ENCODE peak calls at places on chromosomes 12 and 14, in seven cellular contexts. B, G, Q, W, H, V and J are unnamed samples.

GRCh38 chr14:68482018-68482417 is 310.8 kb downstream of the ZFP36L1 start:
- DNase-seq in B (no peak), W (no peak), G (no peak), Q (no peak), H (no peak), V (no peak), J (no peak)

GRCh38 chr12:114447799-114448617 is 42.1 kb upstream of the TBX5 start:
- DNase-seq in H (no peak), V (no peak), G (no peak), B (no peak), Q (no peak), W (no peak), J (no peak)

GRCh38 chr14:87133073-87133815 is 859.7 kb downstream of the GALC start:
- DNase-seq in B (no peak), W (no peak), H (no peak), V (no peak), Q (no peak), G (no peak), J (no peak)

GRCh38 chr14:22333408-22334274 is 255.4 kb downstream of the DAD1 start:
- DNase-seq in H (peak), V (peak), B (no peak), G (no peak), Q (peak), W (peak), J (no peak)

GRCh38 chr12:15045451-15045850 is 72.6 kb downstream of the PDE6H start:
- DNase-seq in B (no peak), H (no peak), V (no peak), G (no peak), W (no peak), Q (no peak), J (no peak)

GRCh38 chr12:29053567-29053966 is 95.5 kb upstream of the FAR2 start:
- DNase-seq in B (no peak), H (no peak), V (no peak), Q (peak), W (no peak), G (no peak), J (no peak)

GRCh38 chr14:48936352-48936751 is 649.8 kb downstream of the RPS29 start:
- DNase-seq in H (peak), Q (no peak), B (no peak), W (no peak), G (no peak), V (no peak), J (no peak)

GRCh38 chr12:89073027-89073398 is 279.3 kb downstream of the DUSP6 start:
- DNase-seq in H (peak), W (no peak), G (no peak), Q (no peak), B (no peak), V (no peak), J (no peak)

GRCh38 chr14:52279405-52279804 is 11.9 kb downstream of the PTGDR start:
- DNase-seq in W (no peak), H (no peak), G (no peak), Q (peak), B (no peak), V (no peak), J (no peak)

GRCh38 chr14:89307409-89307808 is 109.6 kb downstream of the FOXN3 start:
- DNase-seq in V (no peak), H (no peak), Q (no peak), B (no peak), W (no peak), G (no peak), J (no peak)

GRCh38 chr14:52313493-52313881 is 625 bp upstream of the PTGER2 start:
- DNase-seq in B (no peak), Q (no peak), G (no peak), W (no peak), V (peak), H (peak), J (no peak)

GRCh38 chr12:65229441-65229840 is 49.0 kb upstream of the MSRB3 start:
- DNase-seq in W (no peak), Q (no peak), B (no peak), G (no peak), H (peak), V (no peak), J (no peak)

GRCh38 chr12:128076188-128076587 is 190.8 kb upstream of the TMEM132C start:
- DNase-seq in V (no peak), Q (no peak), H (no peak), W (no peak), B (no peak), G (no peak), J (no peak)

GRCh38 chr14:72617391-72618011 is 276.4 kb downstream of the DPF3 start:
- DNase-seq in V (peak), B (no peak), G (no peak), W (no peak), H (peak), Q (no peak), J (peak)

GRCh38 chr14:80618751-80619329 is 322.7 kb downstream of the CEP128 start:
- DNase-seq in B (no peak), H (no peak), W (no peak), G (no peak), Q (no peak), V (no peak), J (no peak)

GRCh38 chr12:122336015-122336946 is 70.0 kb upstream of the VPS33A start:
- DNase-seq in G (no peak), V (peak), Q (peak), W (peak), H (peak), B (no peak), J (peak)

GRCh38 chr12:106645465-106646330 is 62.9 kb downstream of the RFX4 start:
- DNase-seq in H (no peak), W (no peak), V (no peak), G (no peak), B (no peak), Q (no peak), J (no peak)

GRCh38 chr12:72098622-72099021 is 160.0 kb downstream of the TPH2 start:
- DNase-seq in Q (no peak), G (no peak), W (no peak), H (no peak), V (no peak), B (no peak), J (no peak)

GRCh38 chr12:94080684-94081009 is 67.7 kb upstream of the PLXNC1 start:
- DNase-seq in W (no peak), G (no peak), H (no peak), Q (no peak), V (no peak), B (no peak), J (no peak)

GRCh38 chr12:55932546-55932919 is 1.6 kb downstream of the DGKA start:
- DNase-seq in B (no peak), W (no peak), H (peak), Q (no peak), G (no peak), V (no peak), J (no peak)

GRCh38 chr12:54126696-54127537 is 61.9 kb downstream of the SMUG1 start:
- DNase-seq in H (no peak), B (no peak), W (no peak), V (peak), Q (no peak), G (no peak), J (no peak)

GRCh38 chr12:24909667-24910066 is 39.2 kb downstream of the BCAT1 start:
- DNase-seq in W (no peak), H (peak), V (no peak), G (no peak), B (no peak), Q (peak), J (no peak)

GRCh38 chr12:269216-269615 is 6.6 kb upstream of the SLC6A13 start:
- DNase-seq in Q (no peak), G (no peak), V (no peak), W (no peak), H (no peak), B (no peak), J (no peak)

GRCh38 chr12:89649820-89650219 is 58.8 kb downstream of the ATP2B1 start:
- DNase-seq in H (no peak), V (no peak), G (no peak), W (no peak), B (no peak), Q (no peak), J (no peak)

GRCh38 chr12:1797011-1797901 is 23.1 kb upstream of the LRTM2 start:
- DNase-seq in B (no peak), Q (no peak), G (no peak), W (no peak), V (peak), H (no peak), J (no peak)

GRCh38 chr14:36659822-36660735 is 1.6 kb upstream of the PAX9 start:
- DNase-seq in G (no peak), V (peak), H (no peak), B (no peak), W (no peak), Q (no peak), J (no peak)

GRCh38 chr14:36658091-36659009 is 3.3 kb upstream of the PAX9 start:
- DNase-seq in G (no peak), W (no peak), Q (no peak), B (no peak), V (peak), H (no peak), J (no peak)

GRCh38 chr14:36660736-36661505 is 739 bp upstream of the PAX9 start:
- DNase-seq in B (no peak), G (no peak), H (no peak), W (no peak), V (peak), Q (no peak), J (no peak)

GRCh38 chr14:36657409-36658090 is 4.1 kb upstream of the PAX9 start:
- DNase-seq in B (no peak), V (peak), G (no peak), Q (no peak), H (no peak), W (no peak), J (no peak)

DNA sequence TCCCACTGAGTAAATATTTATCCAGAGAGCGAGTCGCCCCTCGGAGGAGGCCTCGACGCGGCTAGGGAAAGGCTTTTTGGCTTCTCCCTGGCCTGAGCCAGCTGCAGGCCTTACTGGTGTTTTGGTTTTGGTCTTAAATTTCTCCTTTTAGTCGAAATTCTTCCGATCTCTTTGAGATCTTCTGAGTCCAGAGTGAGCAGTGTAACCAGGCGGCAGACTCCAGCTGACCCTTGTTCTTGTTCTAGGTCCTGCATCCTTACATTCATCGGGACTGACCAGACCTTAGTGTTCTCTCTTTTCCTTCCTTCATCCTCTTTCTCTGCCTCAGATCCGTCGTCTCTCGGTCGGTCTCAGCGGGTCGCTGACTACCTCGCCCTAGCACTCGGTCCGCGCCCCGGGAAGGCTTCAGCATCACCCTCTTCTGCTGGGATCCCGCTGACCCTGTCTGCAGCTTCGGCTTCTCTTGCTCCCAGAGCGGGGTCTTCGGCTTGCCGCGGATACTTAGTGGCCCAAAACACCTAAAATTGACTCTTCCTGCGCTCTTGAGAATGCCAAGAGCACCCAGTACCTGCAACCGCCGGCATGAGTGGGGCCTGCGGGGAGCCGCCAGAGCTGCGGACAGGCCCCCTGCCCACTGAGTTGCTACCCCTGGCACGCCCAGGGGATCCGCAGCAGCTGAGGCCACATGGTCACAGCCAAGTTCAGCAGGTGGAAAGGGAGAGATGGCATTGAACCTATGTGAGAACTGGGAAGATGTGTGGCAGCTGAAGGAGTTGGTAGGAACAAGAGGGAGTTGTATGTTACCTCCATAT is 2.4 kb upstream of the PAX9 start:
- DNase-seq in W (no peak), H (no peak), G (no peak), B (no peak), Q (no peak), V (no peak), J (no peak)
- TF ChIP-seq EZH2 in W (no peak), H (no peak), G (no peak), B (peak), Q (no peak), V (peak), J (no peak)

GRCh38 chr12:39441189-39441962 is 1.5 kb downstream of the KIF21A start:
- DNase-seq in G (no peak), B (no peak), Q (no peak), W (no peak), V (no peak), H (no peak), J (no peak)

GRCh38 chr12:39442895-39443703 is at the start of gene KIF21A:
- DNase-seq in W (peak), V (peak), H (peak), B (peak), G (peak), Q (peak), J (no peak)

GRCh38 chr12:39443704-39444234 is 849 bp upstream of the KIF21A start:
- DNase-seq in G (no peak), H (no peak), Q (no peak), V (no peak), B (no peak), W (no peak), J (no peak)

GRCh38 chr12:39440781-39441180 is 2.1 kb downstream of the KIF21A start:
- DNase-seq in W (no peak), G (no peak), H (no peak), V (no peak), Q (peak), B (no peak), J (no peak)

DNA sequence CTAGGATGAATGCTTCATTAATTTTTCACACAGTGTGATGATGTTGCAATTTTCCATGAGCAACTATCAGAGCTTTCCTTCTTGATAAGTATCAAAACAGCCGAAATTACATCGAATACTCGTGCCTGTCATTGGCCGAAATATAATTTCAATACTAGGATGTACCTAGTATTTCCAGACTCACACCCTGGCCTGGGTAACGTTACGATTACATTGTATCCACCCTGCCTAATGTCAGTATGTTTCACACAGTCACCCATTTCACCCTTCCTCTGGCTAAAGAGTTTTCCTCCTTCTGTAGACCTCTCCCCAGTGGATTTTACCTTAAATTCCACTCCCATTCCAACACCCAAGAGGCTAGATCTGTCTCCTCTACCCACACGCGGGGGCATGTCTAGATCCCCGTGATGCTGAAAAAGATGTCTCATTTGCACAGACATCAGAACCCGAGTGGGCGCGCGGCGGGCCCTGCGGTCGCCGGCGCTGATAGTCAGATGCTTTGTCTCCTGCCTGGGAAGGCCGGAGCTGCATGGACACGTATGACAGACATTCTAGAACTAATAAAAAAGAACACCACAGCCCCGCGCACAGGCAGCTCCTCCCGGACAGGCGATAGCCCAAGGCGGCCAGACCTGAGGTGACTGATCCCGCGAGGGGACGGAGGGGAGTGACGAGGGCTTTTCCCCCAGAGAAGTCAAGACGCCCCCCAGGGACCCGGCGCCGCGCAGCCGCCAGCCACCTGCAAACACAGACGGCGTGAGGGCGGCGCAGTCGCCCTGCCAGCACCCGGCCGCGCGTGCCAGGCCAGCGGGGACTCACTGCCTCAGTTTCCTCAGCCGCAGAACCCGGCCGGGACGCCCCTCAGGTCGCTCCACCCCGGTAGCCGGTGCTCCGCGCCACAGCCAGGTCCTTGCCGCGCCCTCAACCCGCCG is 691 bp downstream of the KIF21A start:
- DNase-seq in V (peak), H (peak), B (no peak), Q (peak), W (no peak), G (no peak), J (no peak)
- TF ChIP-seq POLR2AphosphoS5 in V (no peak), H (no peak), B (no peak), Q (peak), W (no peak), G (no peak), J (no peak)

GRCh38 chr12:6478406-6478805 is 7.9 kb upstream of the VAMP1 start:
- DNase-seq in V (no peak), H (no peak), W (no peak), Q (no peak), B (no peak), G (no peak), J (no peak)
- TF ChIP-seq EZH2 in V (no peak), H (no peak), W (no peak), Q (no peak), B (no peak), G (no peak), J (no peak)

GRCh38 chr12:38905480-38906351 is at the start of gene CPNE8:
- DNase-seq in Q (peak), V (peak), G (peak), B (no peak), H (peak), W (peak), J (no peak)

GRCh38 chr12:38903596-38903995 is 1.8 kb downstream of the CPNE8 start:
- DNase-seq in V (no peak), W (no peak), B (no peak), H (peak), G (no peak), Q (peak), J (no peak)

GRCh38 chr12:38906482-38907170 is 1.2 kb upstream of the CPNE8 start:
- DNase-seq in W (peak), V (peak), H (peak), B (peak), G (peak), Q (peak), J (peak)

GRCh38 chr12:38907171-38907923 is 2.0 kb upstream of the CPNE8 start:
- DNase-seq in W (no peak), Q (no peak), H (no peak), V (no peak), G (no peak), B (no peak), J (no peak)

DNA sequence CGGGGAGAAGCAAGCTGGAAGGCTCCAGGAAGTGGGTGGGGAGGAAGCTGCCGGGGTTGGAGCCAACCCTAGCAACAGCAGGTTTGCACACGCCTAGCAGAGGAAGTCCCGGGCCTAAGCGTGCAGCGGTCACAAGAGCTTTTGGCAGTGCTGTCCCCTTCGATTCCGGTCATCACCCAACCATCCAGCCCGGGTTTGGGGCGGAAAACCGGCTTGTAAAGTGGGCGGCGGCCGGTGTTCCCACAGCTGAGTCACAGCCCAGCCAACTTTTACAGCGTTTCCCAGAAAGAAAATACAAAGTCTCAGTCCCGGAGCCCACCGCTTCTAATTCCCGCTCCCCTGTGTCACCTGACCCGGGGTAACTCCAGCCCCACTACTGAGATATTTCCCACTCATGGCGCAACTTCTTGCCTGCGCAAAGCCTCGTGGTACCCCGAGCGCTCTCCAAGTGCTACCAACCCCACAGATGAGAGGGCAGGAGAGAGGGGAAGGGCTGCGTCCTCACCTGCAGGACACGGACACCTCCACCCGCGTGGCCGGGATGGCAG is 385 bp downstream of the CPNE8 start:
- DNase-seq in G (peak), V (peak), W (peak), Q (peak), B (no peak), H (peak), J (no peak)
- TF ChIP-seq POLR2AphosphoS5 in G (peak), V (peak), W (peak), Q (no peak), B (no peak), H (peak), J (no peak)

GRCh38 chr14:37819155-37820015 is 224.0 kb downstream of the TTC6 start:
- DNase-seq in Q (no peak), V (peak), W (no peak), B (no peak), G (no peak), H (no peak), J (no peak)
- TF ChIP-seq EZH2 in Q (no peak), V (no peak), W (no peak), B (no peak), G (no peak), H (no peak), J (no peak)

GRCh38 chr12:52947738-52948423 is 1.0 kb upstream of the KRT18 start:
- DNase-seq in Q (no peak), V (peak), H (no peak), W (no peak), G (no peak), B (no peak), J (no peak)
- TF ChIP-seq POLR2AphosphoS5 in Q (no peak), V (peak), H (no peak), W (no peak), G (no peak), B (peak), J (no peak)

DNA sequence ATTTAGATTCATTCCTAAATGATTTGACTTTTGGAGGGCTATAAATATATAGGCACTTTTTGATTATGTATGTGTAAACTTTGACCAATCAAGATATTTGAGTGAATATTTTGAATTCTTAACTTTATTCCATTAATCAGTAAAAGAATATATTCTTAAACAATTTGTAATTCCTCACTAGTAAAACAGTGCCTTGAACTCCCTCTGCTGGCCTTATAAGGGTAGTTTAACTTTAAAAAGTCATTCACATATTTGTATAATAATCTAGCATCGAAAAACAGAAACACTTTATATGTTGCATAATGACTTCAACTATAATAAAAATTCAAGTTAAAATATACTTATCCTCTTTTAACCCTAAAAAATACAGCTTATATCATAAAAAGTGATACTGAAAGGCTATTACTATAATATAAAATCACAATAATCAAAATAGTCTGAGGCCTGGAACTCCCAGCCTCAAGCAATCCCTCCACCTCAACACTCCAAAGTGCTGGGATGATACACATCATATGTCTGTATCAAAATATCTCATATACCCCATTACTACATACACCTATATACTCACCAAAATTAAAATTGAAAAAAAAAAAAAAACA is 31.2 kb downstream of the CCDC59 start:
- DNase-seq in G (no peak), W (peak), Q (peak), H (peak), V (peak), B (no peak), J (peak)
- TF ChIP-seq EZH2 in G (no peak), W (no peak), Q (no peak), H (no peak), V (no peak), B (no peak), J (no peak)

GRCh38 chr12:120126635-120127005 is 10.1 kb upstream of the RAB35 start:
- DNase-seq in B (no peak), G (no peak), Q (no peak), H (peak), W (no peak), V (peak), J (no peak)
- TF ChIP-seq POLR2AphosphoS5 in B (no peak), G (no peak), Q (no peak), H (peak), W (no peak), V (no peak), J (no peak)